ENCODE peak calls at places on chromosome 6, in five cellular contexts. S is HepG2, B is fibroblast of lung, D is GM23338, J is A673. X is an unnamed sample. For H3K36me3, the result is how much of the 10 kb centered on the place peaks cover.

GRCh38 chr6:3545156-3545555 is 88.3 kb upstream of the SLC22A23 start:
- DNase-seq in B (no peak), J (no peak), D (no peak), S (no peak), X (no peak)

GRCh38 chr6:44341095-44341890 is 1.2 kb upstream of the SPATS1 start:
- DNase-seq in D (no peak), S (no peak), B (no peak), J (no peak), X (no peak)

GRCh38 chr6:11432713-11433450 is 104.7 kb upstream of the TMEM170B start:
- DNase-seq in B (peak), D (no peak), J (no peak), S (no peak), X (peak)

GRCh38 chr6:117264487-117265424 is 602 bp upstream of the VGLL2 start:
- DNase-seq in S (no peak), B (peak), J (peak), D (peak), X (peak)

GRCh38 chr6:148342146-148343027 is at the start of gene SASH1:
- DNase-seq in B (peak), D (peak), J (peak), S (peak), X (peak)

GRCh38 chr6:93418113-93418447 is 1.3 kb downstream of the EPHA7 start:
- DNase-seq in S (no peak), B (no peak), D (no peak), J (peak), X (no peak)

GRCh38 chr6:35474129-35474977 is 6.2 kb downstream of the RPL10A start:
- DNase-seq in S (no peak), D (peak), J (no peak), B (no peak), X (no peak)

GRCh38 chr6:2817778-2818443 is 23.8 kb downstream of the SERPINB1 start:
- DNase-seq in S (no peak), B (peak), D (no peak), J (no peak), X (peak)

GRCh38 chr6:53694800-53695394 is 29.3 kb upstream of the KLHL31 start:
- DNase-seq in S (no peak), D (no peak), B (no peak), J (no peak), X (no peak)

GRCh38 chr6:91483415-91483814 is 896.5 kb upstream of the MAP3K7 start:
- DNase-seq in B (no peak), J (no peak), S (no peak), D (no peak), X (no peak)

GRCh38 chr6:150301871-150302800 is 66.7 kb upstream of the IYD start:
- DNase-seq in S (peak), B (peak), D (no peak), J (peak), X (peak)

GRCh38 chr6:132515386-132515785 is 2.5 kb upstream of the STX7 start:
- DNase-seq in D (no peak), J (no peak), S (no peak), B (no peak), X (no peak)

GRCh38 chr6:44142835-44143234 is 15.5 kb downstream of the TMEM63B start:
- DNase-seq in S (peak), J (no peak), B (no peak), D (no peak), X (no peak)

GRCh38 chr6:119283979-119284545 is 65.5 kb downstream of the MAN1A1 start:
- DNase-seq in J (peak), S (no peak), B (no peak), D (no peak), X (no peak)

GRCh38 chr6:84462697-84463096 is 235.3 kb upstream of the CEP162 start:
- DNase-seq in D (no peak), J (no peak), S (no peak), B (peak), X (peak)

GRCh38 chr6:72580281-72580940 is 41.5 kb upstream of the KCNQ5 start:
- DNase-seq in J (peak), S (peak), B (peak), D (peak), X (peak)

GRCh38 chr6:119871520-119871919 is 522.0 kb upstream of the MAN1A1 start:
- DNase-seq in B (no peak), D (no peak), S (no peak), J (no peak), X (no peak)

GRCh38 chr6:166462461-166463135 is 79.9 kb upstream of the MPC1 start:
- DNase-seq in J (no peak), S (no peak), D (peak), B (no peak), X (no peak)

GRCh38 chr6:159056432-159056831 is 11.6 kb upstream of the TAGAP start:
- DNase-seq in B (no peak), S (no peak), J (no peak), D (no peak), X (no peak)

GRCh38 chr6:148263961-148264360 is 78.7 kb upstream of the SASH1 start:
- DNase-seq in J (no peak), S (peak), B (no peak), D (no peak), X (no peak)

GRCh38 chr6:117441824-117442264 is 16.1 kb upstream of the ROS1 start:
- DNase-seq in S (peak), J (no peak), D (no peak), B (peak), X (peak)

GRCh38 chr6:135904666-135905065 is 53.2 kb downstream of the PDE7B start:
- DNase-seq in B (no peak), D (no peak), J (no peak), S (no peak), X (peak)

GRCh38 chr6:36684447-36684812 is 5.9 kb downstream of the CDKN1A start:
- DNase-seq in S (no peak), J (no peak), D (no peak), B (no peak), X (no peak)

GRCh38 chr6:36683145-36683655 is 4.7 kb downstream of the CDKN1A start:
- DNase-seq in B (no peak), S (no peak), J (no peak), D (no peak), X (no peak)

GRCh38 chr6:36685198-36685919 is 6.8 kb downstream of the CDKN1A start:
- DNase-seq in J (no peak), D (no peak), B (no peak), S (no peak), X (no peak)

GRCh38 chr6:36682328-36683144 is 4.0 kb downstream of the CDKN1A start:
- DNase-seq in S (peak), J (no peak), B (peak), D (peak), X (peak)

DNA sequence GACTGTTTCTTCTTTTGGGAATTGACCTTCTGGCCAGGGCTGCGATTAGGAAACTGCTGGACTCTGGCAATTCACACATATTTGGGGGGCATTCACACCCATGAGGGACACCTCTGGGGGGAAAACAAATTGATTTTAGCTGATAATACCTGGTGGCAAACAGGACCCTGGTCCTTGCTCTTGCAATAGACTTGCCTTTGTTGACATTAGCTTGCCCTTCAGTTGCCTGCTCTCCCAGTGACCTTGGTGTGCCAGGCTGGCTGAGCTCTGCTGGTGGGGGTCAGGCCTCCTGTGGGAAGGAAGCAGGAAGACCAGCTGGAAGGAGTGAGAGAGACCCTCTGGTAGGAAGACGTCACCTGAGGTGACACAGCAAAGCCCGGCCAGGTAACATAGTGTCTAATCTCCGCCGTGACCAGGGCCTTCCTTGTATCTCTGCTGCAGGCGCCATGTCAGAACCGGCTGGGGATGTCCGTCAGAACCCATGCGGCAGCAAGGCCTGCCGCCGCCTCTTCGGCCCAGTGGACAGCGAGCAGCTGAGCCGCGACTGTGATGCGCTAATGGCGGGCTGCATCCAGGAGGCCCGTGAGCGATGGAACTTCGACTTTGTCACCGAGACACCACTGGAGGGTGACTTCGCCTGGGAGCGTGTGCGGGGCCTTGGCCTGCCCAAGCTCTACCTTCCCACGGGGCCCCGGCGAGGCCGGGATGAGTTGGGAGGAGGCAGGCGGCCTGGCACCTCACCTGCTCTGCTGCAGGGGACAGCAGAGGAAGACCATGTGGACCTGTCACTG is 5.3 kb downstream of the CDKN1A start:
- DNase-seq in D (no peak), J (no peak), S (peak), B (no peak), X (no peak)
- H3K36me3 ChIP-seq in D (under half), J (under half), S (under half), B (under half), X (under half)

GRCh38 chr6:168439791-168440491 is 1.0 kb upstream of the SMOC2 start:
- DNase-seq in J (no peak), D (no peak), S (no peak), B (no peak), X (no peak)

GRCh38 chr6:168442646-168443045 is 1.7 kb downstream of the SMOC2 start:
- DNase-seq in J (no peak), S (no peak), D (peak), B (no peak), X (no peak)

GRCh38 chr6:168437751-168438150 is 3.2 kb upstream of the SMOC2 start:
- DNase-seq in D (no peak), S (no peak), J (no peak), B (no peak), X (no peak)

GRCh38 chr6:168440520-168441433 is at the start of gene SMOC2:
- DNase-seq in S (no peak), J (peak), D (peak), B (no peak), X (no peak)

DNA sequence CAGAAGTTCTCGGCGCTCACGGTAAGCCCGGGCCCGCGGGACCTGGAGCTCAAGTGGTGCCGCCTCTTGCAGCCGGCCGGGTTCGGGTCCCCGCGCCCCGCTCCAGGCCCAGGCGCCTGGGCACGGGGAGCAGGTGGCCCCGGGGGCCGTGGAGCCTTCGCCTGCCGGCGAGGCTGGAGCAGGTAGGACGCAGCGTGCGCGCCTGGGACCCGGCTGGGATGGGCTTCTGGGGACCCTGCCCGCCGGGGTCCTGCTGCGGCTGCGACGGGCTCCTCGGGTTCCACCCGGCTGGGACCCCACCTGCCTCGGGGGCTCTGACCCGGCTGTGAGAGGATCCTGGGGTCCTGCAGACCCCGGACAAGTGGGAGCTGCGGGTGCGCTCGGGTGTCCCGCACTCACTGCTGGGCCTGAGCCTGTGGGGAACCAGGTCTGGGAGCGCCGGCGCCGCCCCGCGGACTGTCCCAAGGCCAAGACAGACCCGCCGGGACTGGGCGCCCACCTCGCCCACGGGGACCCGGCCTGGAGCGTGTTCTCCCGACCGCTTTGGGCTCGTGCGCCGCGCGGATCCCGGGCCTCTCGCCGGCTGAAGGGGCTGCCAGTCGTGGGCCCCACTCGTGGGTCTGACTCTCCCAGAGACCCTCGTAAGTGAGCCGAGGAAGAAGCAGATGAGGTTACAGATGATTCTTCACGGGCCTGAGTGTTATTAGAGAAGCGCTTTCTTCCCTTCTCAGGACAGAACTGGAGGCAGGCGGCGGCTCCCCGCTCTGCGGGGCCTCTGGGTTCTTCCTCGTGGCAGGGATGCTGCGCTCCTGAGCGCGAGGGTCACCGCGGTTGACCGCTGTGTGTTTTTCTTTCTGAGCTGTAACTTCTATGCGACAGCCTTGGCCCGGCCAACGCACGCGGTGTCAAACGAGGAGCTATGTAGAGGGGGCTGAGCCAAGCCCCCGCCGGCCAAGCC is 729 bp downstream of the SMOC2 start:
- DNase-seq in J (no peak), S (no peak), B (no peak), D (peak), X (no peak)
- TF ChIP-seq EZH2 in J (peak), S (peak), B (no peak), D (peak), X (peak)

GRCh38 chr6:152295920-152296319 is 341.2 kb downstream of the SYNE1 start:
- DNase-seq in J (no peak), B (no peak), S (no peak), D (no peak), X (no peak)

GRCh38 chr6:152290693-152291092 is 346.5 kb downstream of the SYNE1 start:
- DNase-seq in J (no peak), D (no peak), B (no peak), S (no peak), X (no peak)

GRCh38 chr6:152295346-152295745 is 341.8 kb downstream of the SYNE1 start:
- DNase-seq in J (no peak), D (no peak), S (no peak), B (peak), X (peak)

GRCh38 chr6:152292595-152292994 is 344.6 kb downstream of the SYNE1 start:
- DNase-seq in S (no peak), B (no peak), J (no peak), D (no peak), X (no peak)

GRCh38 chr6:152293404-152293803 is 343.8 kb downstream of the SYNE1 start:
- DNase-seq in D (no peak), S (no peak), B (no peak), J (no peak), X (no peak)
- H3K36me3 ChIP-seq in D (under half), S (under half), B (under half), J (under half), X (under half)

GRCh38 chr6:80006541-80006940 is 2.1 kb downstream of the TTK start:
- DNase-seq in D (no peak), S (no peak), J (no peak), B (no peak), X (no peak)
- TF ChIP-seq EZH2 in D (no peak), S (no peak), J (no peak), B (no peak), X (no peak)

DNA sequence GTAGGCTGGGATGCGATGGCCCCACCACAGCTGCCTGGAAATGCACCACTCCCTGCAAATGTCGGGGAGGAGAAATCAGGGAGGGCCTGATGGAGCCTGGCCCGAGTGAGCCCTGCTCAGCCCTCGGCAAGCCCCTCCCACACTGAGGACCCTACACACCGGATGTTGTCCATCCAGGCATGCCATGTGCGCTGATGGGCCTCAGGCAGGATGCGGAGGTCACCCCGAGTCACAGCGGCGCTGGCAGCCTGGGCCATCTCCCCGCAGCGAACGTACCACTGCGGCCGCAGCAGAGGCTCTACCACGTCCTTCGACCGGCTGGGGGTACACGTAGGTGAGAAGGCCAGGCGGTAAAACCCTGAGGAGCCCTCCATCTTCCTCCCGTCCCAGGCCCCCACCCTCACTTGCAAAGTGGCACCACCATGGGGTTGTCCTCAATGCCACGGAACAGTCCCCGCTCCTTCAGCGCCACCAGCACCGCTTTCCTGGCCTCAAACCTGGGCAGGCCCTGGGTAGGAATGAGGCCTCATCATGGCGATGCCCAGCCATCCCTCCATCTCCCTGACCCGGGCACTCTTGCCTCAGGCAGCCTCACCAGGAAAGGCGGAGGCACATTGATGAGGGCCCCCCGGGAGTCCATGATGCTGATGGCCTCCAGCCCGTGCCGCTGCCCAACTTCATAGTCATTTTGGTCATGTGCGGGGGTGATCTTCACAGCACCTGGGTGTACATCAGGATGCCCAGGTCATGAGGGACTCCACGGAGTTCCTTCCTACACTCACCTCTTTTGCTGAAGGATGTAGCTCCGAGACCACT is 5.2 kb upstream of the VWA7 start:
- DNase-seq in B (no peak), D (no peak), S (no peak), J (no peak), X (no peak)
- H3K36me3 ChIP-seq in B (under half), D (under half), S (half or more), J (half or more), X (under half)

X was measured in astrocyte.